ENCODE peak calls at places on chromosomes 3 and 15, in four cellular contexts. One of them, this sample, is unnamed.

GRCh38 chr3:134364061-134364935 is 9.9 kb downstream of the AMOTL2 start:
- DNase-seq in activated gamma-delta T cell treated with anti-CD3 and anti-CD28 coated beads, Interleukin-2, amount 50 U/mL, for 16 hours: no peak
- DNase-seq in RKO: no peak
- DNase-seq in CD4-positive, alpha-beta T cell: no peak
- DNase-seq in this sample: peak; percentile 46

GRCh38 chr15:41900526-41901380 is 6.9 kb upstream of the SPTBN5 start:
- DNase-seq in activated gamma-delta T cell treated with anti-CD3 and anti-CD28 coated beads, Interleukin-2, amount 50 U/mL, for 16 hours: no peak
- DNase-seq in RKO: no peak
- DNase-seq in CD4-positive, alpha-beta T cell: no peak
- DNase-seq in this sample: no peak

GRCh38 chr15:26869628-26870027 is 2.8 kb downstream of the GABRA5 start:
- DNase-seq in activated gamma-delta T cell treated with anti-CD3 and anti-CD28 coated beads, Interleukin-2, amount 50 U/mL, for 16 hours: no peak
- DNase-seq in RKO: no peak
- DNase-seq in CD4-positive, alpha-beta T cell: no peak
- DNase-seq in this sample: no peak

GRCh38 chr15:90697180-90697579 is 20.0 kb upstream of the BLM start:
- DNase-seq in activated gamma-delta T cell treated with anti-CD3 and anti-CD28 coated beads, Interleukin-2, amount 50 U/mL, for 16 hours: no peak
- DNase-seq in RKO: no peak
- DNase-seq in CD4-positive, alpha-beta T cell: no peak
- DNase-seq in this sample: no peak

GRCh38 chr15:31870336-31871158 is 159.8 kb upstream of the CHRNA7 start:
- DNase-seq in activated gamma-delta T cell treated with anti-CD3 and anti-CD28 coated beads, Interleukin-2, amount 50 U/mL, for 16 hours: peak; percentile 66
- DNase-seq in RKO: peak; percentile 88
- DNase-seq in CD4-positive, alpha-beta T cell: peak; percentile 69
- DNase-seq in this sample: peak; percentile 89

GRCh38 chr3:43214616-43215015 is 71.7 kb upstream of the SNRK start:
- DNase-seq in activated gamma-delta T cell treated with anti-CD3 and anti-CD28 coated beads, Interleukin-2, amount 50 U/mL, for 16 hours: no peak
- DNase-seq in RKO: peak; percentile 9
- DNase-seq in CD4-positive, alpha-beta T cell: no peak
- DNase-seq in this sample: no peak

GRCh38 chr3:87318609-87319008 is 42.2 kb upstream of the POU1F1 start:
- DNase-seq in activated gamma-delta T cell treated with anti-CD3 and anti-CD28 coated beads, Interleukin-2, amount 50 U/mL, for 16 hours: no peak
- DNase-seq in RKO: no peak
- DNase-seq in CD4-positive, alpha-beta T cell: no peak
- DNase-seq in this sample: no peak

GRCh38 chr3:120637836-120638559 is 41.9 kb downstream of the NDUFB4 start:
- DNase-seq in activated gamma-delta T cell treated with anti-CD3 and anti-CD28 coated beads, Interleukin-2, amount 50 U/mL, for 16 hours: no peak
- DNase-seq in RKO: no peak
- DNase-seq in CD4-positive, alpha-beta T cell: no peak
- DNase-seq in this sample: no peak

GRCh38 chr3:180855364-180855763 is 57.1 kb upstream of the FXR1 start:
- DNase-seq in activated gamma-delta T cell treated with anti-CD3 and anti-CD28 coated beads, Interleukin-2, amount 50 U/mL, for 16 hours: no peak
- DNase-seq in RKO: peak; percentile 43
- DNase-seq in CD4-positive, alpha-beta T cell: no peak
- DNase-seq in this sample: no peak

GRCh38 chr3:147371771-147372340 is 34.5 kb downstream of the ZIC4 start:
- DNase-seq in activated gamma-delta T cell treated with anti-CD3 and anti-CD28 coated beads, Interleukin-2, amount 50 U/mL, for 16 hours: no peak
- DNase-seq in RKO: no peak
- DNase-seq in CD4-positive, alpha-beta T cell: no peak
- DNase-seq in this sample: no peak

GRCh38 chr15:60869851-60870250 is 359.3 kb downstream of the RORA start:
- DNase-seq in activated gamma-delta T cell treated with anti-CD3 and anti-CD28 coated beads, Interleukin-2, amount 50 U/mL, for 16 hours: no peak
- DNase-seq in RKO: no peak
- DNase-seq in CD4-positive, alpha-beta T cell: no peak
- DNase-seq in this sample: no peak

GRCh38 chr15:25391971-25392733 is 46.7 kb downstream of the UBE3A start:
- DNase-seq in activated gamma-delta T cell treated with anti-CD3 and anti-CD28 coated beads, Interleukin-2, amount 50 U/mL, for 16 hours: no peak
- DNase-seq in RKO: peak; percentile 83
- DNase-seq in CD4-positive, alpha-beta T cell: no peak
- DNase-seq in this sample: no peak

GRCh38 chr15:77877869-77878577 is 199.5 kb downstream of the TBC1D2B start:
- DNase-seq in activated gamma-delta T cell treated with anti-CD3 and anti-CD28 coated beads, Interleukin-2, amount 50 U/mL, for 16 hours: no peak
- DNase-seq in RKO: no peak
- DNase-seq in CD4-positive, alpha-beta T cell: no peak
- DNase-seq in this sample: no peak

GRCh38 chr15:74958320-74958907 is 1.8 kb upstream of the RPP25 start:
- DNase-seq in activated gamma-delta T cell treated with anti-CD3 and anti-CD28 coated beads, Interleukin-2, amount 50 U/mL, for 16 hours: no peak
- DNase-seq in RKO: no peak
- DNase-seq in CD4-positive, alpha-beta T cell: no peak
- DNase-seq in this sample: no peak

GRCh38 chr3:76997733-76998132 is 42.2 kb upstream of the ROBO2 start:
- DNase-seq in activated gamma-delta T cell treated with anti-CD3 and anti-CD28 coated beads, Interleukin-2, amount 50 U/mL, for 16 hours: no peak
- DNase-seq in RKO: no peak
- DNase-seq in CD4-positive, alpha-beta T cell: no peak
- DNase-seq in this sample: no peak

GRCh38 chr3:47161983-47162694 is 1.8 kb downstream of the SETD2 start:
- DNase-seq in activated gamma-delta T cell treated with anti-CD3 and anti-CD28 coated beads, Interleukin-2, amount 50 U/mL, for 16 hours: no peak
- DNase-seq in RKO: no peak
- DNase-seq in CD4-positive, alpha-beta T cell: no peak
- DNase-seq in this sample: no peak

This sample was measured in natural killer cell treated with Interleukin-12 subunit alpha and Interleukin-12 subunit beta and Interleukin-15 and Interleukin-18, amount 100 ng/mL, for 72 hours.